ENCODE peak calls at places on chromosomes 4 and X, in nine cellular contexts. R is NCI-H345; Q is T-helper 9 cell; I is HFFc6; K is fibroblast of mammary gland; U is stimulated activated CD4-positive, alpha-beta T cell treated with anti-CD3 and anti-CD28 coated beads, Interleukin-1b, Interleukin-23, amount 100 ng/mL, for 24 hours; M is NCI-H748 treated with DMSO at 0.1 percent for 48 hours; E is bronchial epithelial cell; X is lung microvascular endothelial cell. P is an unnamed sample.

GRCh38 chr4:26032572-26033320 is 118.7 kb downstream of the SMIM20 start:
- DNase-seq in E (peak), X (peak), U (no peak), Q (no peak), M (no peak), I (peak), K (peak), R (no peak), P (no peak)

GRCh38 chrX:111262086-111262485 is 8.2 kb downstream of the CAPN6 start:
- DNase-seq in R (no peak), X (no peak), E (no peak), K (peak), I (peak), M (no peak), Q (no peak), U (no peak), P (no peak)

GRCh38 chr4:71026086-71026485 is 32.6 kb downstream of the DCK start:
- DNase-seq in X (peak), U (no peak), E (peak), R (no peak), M (no peak), Q (no peak), I (peak), K (peak), P (no peak)

GRCh38 chr4:79163981-79164490 is 161.8 kb downstream of the NAA11 start:
- DNase-seq in M (no peak), K (no peak), R (no peak), I (no peak), X (no peak), Q (no peak), E (peak), U (no peak), P (no peak)

GRCh38 chrX:33053001-33053400 is 158.3 kb downstream of the DMD start:
- DNase-seq in K (no peak), M (peak), X (no peak), U (no peak), R (no peak), I (no peak), E (peak), Q (no peak), P (no peak)

GRCh38 chr4:27090406-27090805 is 229.8 kb downstream of the STIM2 start:
- DNase-seq in R (peak), E (no peak), U (no peak), I (no peak), M (no peak), X (no peak), Q (no peak), K (no peak), P (no peak)

GRCh38 chr4:77922158-77923094 is 59.8 kb downstream of the MRPL1 start:
- DNase-seq in X (no peak), M (no peak), I (peak), Q (no peak), E (peak), U (no peak), K (peak), R (no peak), P (no peak)

GRCh38 chrX:36480441-36480990 is 527.6 kb upstream of the FAM47C start:
- DNase-seq in M (no peak), U (no peak), K (no peak), X (no peak), I (no peak), R (no peak), E (no peak), Q (no peak), P (no peak)